ENCODE peak calls at places on chromosomes 7 and 10, in ten cellular contexts. One of them, this sample, is unnamed.

GRCh38 chr10:11846542-11846941 is 23.4 kb downstream of the PROSER2 start:
- DNase-seq in kidney tubule cell: peak
- DNase-seq in SK-MEL-5: no peak
- DNase-seq in HEK293T: no peak
- DNase-seq in B cell: no peak
- DNase-seq in T-helper 9 cell: no peak
- DNase-seq in chondrocyte: no peak
- DNase-seq in KG1: no peak
- DNase-seq in activated T-cell treated with anti-CD3 and anti-CD28 coated beads for 1 hour: no peak
- DNase-seq in ACHN: no peak
- DNase-seq in this sample: no peak

GRCh38 chr7:128122577-128123290 is 91.5 kb upstream of the LRRC4 start:
- DNase-seq in kidney tubule cell: no peak
- DNase-seq in SK-MEL-5: no peak
- DNase-seq in HEK293T: no peak
- DNase-seq in B cell: no peak
- DNase-seq in T-helper 9 cell: no peak
- DNase-seq in chondrocyte: no peak
- DNase-seq in KG1: no peak
- DNase-seq in activated T-cell treated with anti-CD3 and anti-CD28 coated beads for 1 hour: no peak
- DNase-seq in ACHN: no peak
- DNase-seq in this sample: no peak

GRCh38 chr7:131909151-131909768 is 352.8 kb upstream of the PODXL start:
- DNase-seq in kidney tubule cell: no peak
- DNase-seq in SK-MEL-5: no peak
- DNase-seq in HEK293T: no peak
- DNase-seq in B cell: no peak
- DNase-seq in T-helper 9 cell: no peak
- DNase-seq in chondrocyte: no peak
- DNase-seq in KG1: no peak
- DNase-seq in activated T-cell treated with anti-CD3 and anti-CD28 coated beads for 1 hour: no peak
- DNase-seq in ACHN: no peak
- DNase-seq in this sample: no peak

GRCh38 chr10:127619550-127619949 is 70.4 kb downstream of the NPS start:
- DNase-seq in kidney tubule cell: no peak
- DNase-seq in SK-MEL-5: no peak
- DNase-seq in HEK293T: no peak
- DNase-seq in B cell: no peak
- DNase-seq in T-helper 9 cell: no peak
- DNase-seq in chondrocyte: no peak
- DNase-seq in KG1: no peak
- DNase-seq in activated T-cell treated with anti-CD3 and anti-CD28 coated beads for 1 hour: no peak
- DNase-seq in ACHN: no peak
- DNase-seq in this sample: no peak

GRCh38 chr10:100148353-100149211 is 37.2 kb downstream of the ERLIN1 start:
- DNase-seq in kidney tubule cell: peak
- DNase-seq in SK-MEL-5: no peak
- DNase-seq in HEK293T: no peak
- DNase-seq in B cell: no peak
- DNase-seq in T-helper 9 cell: no peak
- DNase-seq in chondrocyte: no peak
- DNase-seq in KG1: no peak
- DNase-seq in activated T-cell treated with anti-CD3 and anti-CD28 coated beads for 1 hour: no peak
- DNase-seq in ACHN: peak
- DNase-seq in this sample: peak

GRCh38 chr7:155962191-155962967 is 150.1 kb upstream of the SHH start:
- DNase-seq in kidney tubule cell: peak
- DNase-seq in SK-MEL-5: peak
- DNase-seq in HEK293T: no peak
- DNase-seq in B cell: no peak
- DNase-seq in T-helper 9 cell: no peak
- DNase-seq in chondrocyte: no peak
- DNase-seq in KG1: no peak
- DNase-seq in activated T-cell treated with anti-CD3 and anti-CD28 coated beads for 1 hour: no peak
- DNase-seq in ACHN: peak
- DNase-seq in this sample: peak

GRCh38 chr7:7237978-7238267 is 55.6 kb downstream of the C1GALT1 start:
- DNase-seq in kidney tubule cell: no peak
- DNase-seq in SK-MEL-5: no peak
- DNase-seq in HEK293T: no peak
- DNase-seq in B cell: no peak
- DNase-seq in T-helper 9 cell: no peak
- DNase-seq in chondrocyte: no peak
- DNase-seq in KG1: no peak
- DNase-seq in activated T-cell treated with anti-CD3 and anti-CD28 coated beads for 1 hour: no peak
- DNase-seq in ACHN: no peak
- DNase-seq in this sample: no peak

GRCh38 chr10:77983384-77984341 is 45.7 kb downstream of the POLR3A start:
- DNase-seq in kidney tubule cell: peak
- DNase-seq in SK-MEL-5: peak
- DNase-seq in HEK293T: no peak
- DNase-seq in B cell: no peak
- DNase-seq in T-helper 9 cell: no peak
- DNase-seq in chondrocyte: no peak
- DNase-seq in KG1: no peak
- DNase-seq in activated T-cell treated with anti-CD3 and anti-CD28 coated beads for 1 hour: no peak
- DNase-seq in ACHN: no peak
- DNase-seq in this sample: peak

GRCh38 chr7:36207451-36208291 is 54.6 kb downstream of the EEPD1 start:
- DNase-seq in kidney tubule cell: peak
- DNase-seq in SK-MEL-5: no peak
- DNase-seq in HEK293T: no peak
- DNase-seq in B cell: no peak
- DNase-seq in T-helper 9 cell: peak
- DNase-seq in chondrocyte: no peak
- DNase-seq in KG1: no peak
- DNase-seq in activated T-cell treated with anti-CD3 and anti-CD28 coated beads for 1 hour: no peak
- DNase-seq in ACHN: peak
- DNase-seq in this sample: peak

GRCh38 chr7:41979834-41980307 is 257.1 kb downstream of the GLI3 start:
- DNase-seq in kidney tubule cell: peak
- DNase-seq in SK-MEL-5: peak
- DNase-seq in HEK293T: peak
- DNase-seq in B cell: peak
- DNase-seq in T-helper 9 cell: no peak
- DNase-seq in chondrocyte: no peak
- DNase-seq in KG1: peak
- DNase-seq in activated T-cell treated with anti-CD3 and anti-CD28 coated beads for 1 hour: no peak
- DNase-seq in ACHN: peak
- DNase-seq in this sample: peak

GRCh38 chr7:127909424-127910152 is 121.6 kb downstream of the LRRC4 start:
- DNase-seq in kidney tubule cell: no peak
- DNase-seq in SK-MEL-5: no peak
- DNase-seq in HEK293T: no peak
- DNase-seq in B cell: no peak
- DNase-seq in T-helper 9 cell: no peak
- DNase-seq in chondrocyte: no peak
- DNase-seq in KG1: no peak
- DNase-seq in activated T-cell treated with anti-CD3 and anti-CD28 coated beads for 1 hour: no peak
- DNase-seq in ACHN: no peak
- DNase-seq in this sample: no peak

GRCh38 chr7:78171398-78171797 is 372.8 kb downstream of the PHTF2 start:
- DNase-seq in kidney tubule cell: no peak
- DNase-seq in SK-MEL-5: peak
- DNase-seq in HEK293T: no peak
- DNase-seq in B cell: no peak
- DNase-seq in T-helper 9 cell: no peak
- DNase-seq in chondrocyte: no peak
- DNase-seq in KG1: no peak
- DNase-seq in activated T-cell treated with anti-CD3 and anti-CD28 coated beads for 1 hour: no peak
- DNase-seq in ACHN: no peak
- DNase-seq in this sample: no peak

GRCh38 chr7:128454808-128455555 is 696 bp upstream of the HILPDA start:
- DNase-seq in kidney tubule cell: no peak
- DNase-seq in SK-MEL-5: peak
- DNase-seq in HEK293T: no peak
- DNase-seq in B cell: peak
- DNase-seq in T-helper 9 cell: no peak
- DNase-seq in chondrocyte: no peak
- DNase-seq in KG1: no peak
- DNase-seq in activated T-cell treated with anti-CD3 and anti-CD28 coated beads for 1 hour: no peak
- DNase-seq in ACHN: peak
- DNase-seq in this sample: no peak

GRCh38 chr10:1320739-1321331 is 264.6 kb downstream of the WDR37 start:
- DNase-seq in kidney tubule cell: no peak
- DNase-seq in SK-MEL-5: no peak
- DNase-seq in HEK293T: no peak
- DNase-seq in B cell: no peak
- DNase-seq in T-helper 9 cell: no peak
- DNase-seq in chondrocyte: no peak
- DNase-seq in KG1: no peak
- DNase-seq in activated T-cell treated with anti-CD3 and anti-CD28 coated beads for 1 hour: no peak
- DNase-seq in ACHN: no peak
- DNase-seq in this sample: no peak

GRCh38 chr10:24206926-24207701 is 1.8 kb upstream of the KIAA1217 start:
- DNase-seq in kidney tubule cell: no peak
- DNase-seq in SK-MEL-5: no peak
- DNase-seq in HEK293T: no peak
- DNase-seq in B cell: no peak
- DNase-seq in T-helper 9 cell: no peak
- DNase-seq in chondrocyte: no peak
- DNase-seq in KG1: no peak
- DNase-seq in activated T-cell treated with anti-CD3 and anti-CD28 coated beads for 1 hour: no peak
- DNase-seq in ACHN: no peak
- DNase-seq in this sample: no peak

GRCh38 chr7:24595671-24596418 is 22.6 kb downstream of the PALS2 start:
- DNase-seq in kidney tubule cell: no peak
- DNase-seq in SK-MEL-5: no peak
- DNase-seq in HEK293T: no peak
- DNase-seq in B cell: peak
- DNase-seq in T-helper 9 cell: no peak
- DNase-seq in chondrocyte: no peak
- DNase-seq in KG1: no peak
- DNase-seq in activated T-cell treated with anti-CD3 and anti-CD28 coated beads for 1 hour: no peak
- DNase-seq in ACHN: peak
- DNase-seq in this sample: no peak

GRCh38 chr10:101559596-101560292 is 28.3 kb downstream of the POLL start:
- DNase-seq in kidney tubule cell: no peak
- DNase-seq in SK-MEL-5: no peak
- DNase-seq in HEK293T: no peak
- DNase-seq in B cell: no peak
- DNase-seq in T-helper 9 cell: no peak
- DNase-seq in chondrocyte: no peak
- DNase-seq in KG1: no peak
- DNase-seq in activated T-cell treated with anti-CD3 and anti-CD28 coated beads for 1 hour: no peak
- DNase-seq in ACHN: no peak
- DNase-seq in this sample: no peak

GRCh38 chr7:113793171-113793570 is 125.6 kb downstream of the PPP1R3A start:
- DNase-seq in kidney tubule cell: no peak
- DNase-seq in SK-MEL-5: no peak
- DNase-seq in HEK293T: no peak
- DNase-seq in B cell: no peak
- DNase-seq in T-helper 9 cell: no peak
- DNase-seq in chondrocyte: no peak
- DNase-seq in KG1: no peak
- DNase-seq in activated T-cell treated with anti-CD3 and anti-CD28 coated beads for 1 hour: no peak
- DNase-seq in ACHN: no peak
- DNase-seq in this sample: no peak

GRCh38 chr10:43200538-43201390 is 62.5 kb downstream of the CSGALNACT2 start:
- DNase-seq in kidney tubule cell: no peak
- DNase-seq in SK-MEL-5: no peak
- DNase-seq in HEK293T: no peak
- DNase-seq in B cell: no peak
- DNase-seq in T-helper 9 cell: no peak
- DNase-seq in chondrocyte: peak
- DNase-seq in KG1: no peak
- DNase-seq in activated T-cell treated with anti-CD3 and anti-CD28 coated beads for 1 hour: no peak
- DNase-seq in ACHN: no peak
- DNase-seq in this sample: no peak

GRCh38 chr10:22252801-22253577 is 35.2 kb upstream of the EBLN1 start:
- DNase-seq in kidney tubule cell: peak
- DNase-seq in SK-MEL-5: no peak
- DNase-seq in HEK293T: no peak
- DNase-seq in B cell: peak
- DNase-seq in T-helper 9 cell: peak
- DNase-seq in chondrocyte: no peak
- DNase-seq in KG1: peak
- DNase-seq in activated T-cell treated with anti-CD3 and anti-CD28 coated beads for 1 hour: no peak
- DNase-seq in ACHN: no peak
- DNase-seq in this sample: no peak

GRCh38 chr7:146176790-146177189 is 60.2 kb downstream of the CNTNAP2 start:
- DNase-seq in kidney tubule cell: no peak
- DNase-seq in SK-MEL-5: no peak
- DNase-seq in HEK293T: no peak
- DNase-seq in B cell: no peak
- DNase-seq in T-helper 9 cell: no peak
- DNase-seq in chondrocyte: no peak
- DNase-seq in KG1: no peak
- DNase-seq in activated T-cell treated with anti-CD3 and anti-CD28 coated beads for 1 hour: no peak
- DNase-seq in ACHN: no peak
- DNase-seq in this sample: no peak

GRCh38 chr10:4763960-4764428 is 62.0 kb upstream of the AKR1E2 start:
- DNase-seq in kidney tubule cell: peak
- DNase-seq in SK-MEL-5: peak
- DNase-seq in HEK293T: no peak
- DNase-seq in B cell: no peak
- DNase-seq in T-helper 9 cell: no peak
- DNase-seq in chondrocyte: no peak
- DNase-seq in KG1: no peak
- DNase-seq in activated T-cell treated with anti-CD3 and anti-CD28 coated beads for 1 hour: no peak
- DNase-seq in ACHN: no peak
- DNase-seq in this sample: peak

GRCh38 chr7:4416436-4417092 is 265.5 kb upstream of the FOXK1 start:
- DNase-seq in kidney tubule cell: no peak
- DNase-seq in SK-MEL-5: peak
- DNase-seq in HEK293T: peak
- DNase-seq in B cell: no peak
- DNase-seq in T-helper 9 cell: no peak
- DNase-seq in chondrocyte: no peak
- DNase-seq in KG1: no peak
- DNase-seq in activated T-cell treated with anti-CD3 and anti-CD28 coated beads for 1 hour: no peak
- DNase-seq in ACHN: no peak
- DNase-seq in this sample: no peak